ENCODE peak calls at places on chromosomes 13 and 19, in five cellular contexts. One of them, this sample, is unnamed.

GRCh38 chr19:16268676-16269319 is 55.8 kb upstream of the KLF2 start:
- DNase-seq in HepG2: no peak
- DNase-seq in HCT116: no peak
- DNase-seq in SK-N-SH: no peak
- DNase-seq in GM12878: no peak
- DNase-seq in this sample: no peak

GRCh38 chr19:4622695-4623421 is 16.5 kb upstream of the TNFAIP8L1 start:
- DNase-seq in HCT116: no peak
- DNase-seq in GM12878: no peak
- DNase-seq in SK-N-SH: peak
- DNase-seq in HepG2: peak
- DNase-seq in this sample: peak

GRCh38 chr13:98142427-98143156 is at the start of gene FARP1:
- DNase-seq in HCT116: peak
- DNase-seq in GM12878: no peak
- DNase-seq in HepG2: peak
- DNase-seq in SK-N-SH: peak
- DNase-seq in this sample: peak

GRCh38 chr19:5593245-5593962 is 25.7 kb upstream of the TINCR start:
- DNase-seq in GM12878: no peak
- DNase-seq in HCT116: no peak
- DNase-seq in SK-N-SH: peak
- DNase-seq in HepG2: no peak
- DNase-seq in this sample: no peak

GRCh38 chr13:84672616-84673015 is 790.3 kb upstream of the SLITRK1 start:
- DNase-seq in HCT116: no peak
- DNase-seq in SK-N-SH: no peak
- DNase-seq in GM12878: no peak
- DNase-seq in HepG2: no peak
- DNase-seq in this sample: no peak

GRCh38 chr19:53082929-53083328 is 20.3 kb downstream of the ZNF160 start:
- DNase-seq in HCT116: no peak
- DNase-seq in HepG2: no peak
- DNase-seq in SK-N-SH: no peak
- DNase-seq in GM12878: no peak
- DNase-seq in this sample: no peak

GRCh38 chr19:21698215-21698614 is 69.2 kb downstream of the ZNF100 start:
- DNase-seq in GM12878: no peak
- DNase-seq in HCT116: no peak
- DNase-seq in HepG2: peak
- DNase-seq in SK-N-SH: peak
- DNase-seq in this sample: no peak

GRCh38 chr13:42369071-42369795 is 97.3 kb downstream of the AKAP11 start:
- DNase-seq in GM12878: no peak
- DNase-seq in HCT116: no peak
- DNase-seq in SK-N-SH: no peak
- DNase-seq in HepG2: no peak
- DNase-seq in this sample: no peak

GRCh38 chr13:101452519-101453485 is at the start of gene ITGBL1:
- DNase-seq in SK-N-SH: peak
- DNase-seq in HCT116: no peak
- DNase-seq in HepG2: no peak
- DNase-seq in GM12878: no peak
- DNase-seq in this sample: no peak

GRCh38 chr19:18157465-18158063 is 4.6 kb downstream of the PIK3R2 start:
- DNase-seq in HepG2: no peak
- DNase-seq in GM12878: no peak
- DNase-seq in SK-N-SH: peak
- DNase-seq in HCT116: no peak
- DNase-seq in this sample: no peak

GRCh38 chr13:23986619-23987018 is 89.3 kb upstream of the C1QTNF9B start:
- DNase-seq in HepG2: no peak
- DNase-seq in GM12878: no peak
- DNase-seq in SK-N-SH: no peak
- DNase-seq in HCT116: no peak
- DNase-seq in this sample: no peak

GRCh38 chr19:48683349-48683748 is 10.5 kb upstream of the NTN5 start:
- DNase-seq in GM12878: no peak
- DNase-seq in SK-N-SH: no peak
- DNase-seq in HCT116: no peak
- DNase-seq in HepG2: no peak
- DNase-seq in this sample: no peak

GRCh38 chr13:72696590-72696989 is 30.8 kb downstream of the MZT1 start:
- DNase-seq in HepG2: no peak
- DNase-seq in GM12878: no peak
- DNase-seq in HCT116: peak
- DNase-seq in SK-N-SH: peak
- DNase-seq in this sample: no peak

GRCh38 chr19:13033244-13033643 is 38.0 kb downstream of the NFIX start:
- DNase-seq in SK-N-SH: no peak
- DNase-seq in HCT116: no peak
- DNase-seq in GM12878: no peak
- DNase-seq in HepG2: no peak
- DNase-seq in this sample: no peak

GRCh38 chr13:63631006-63631405 is 2215.4 kb upstream of the PCDH20 start:
- DNase-seq in GM12878: no peak
- DNase-seq in SK-N-SH: no peak
- DNase-seq in HepG2: no peak
- DNase-seq in HCT116: no peak
- DNase-seq in this sample: no peak

GRCh38 chr19:19656451-19657396 is 6.8 kb downstream of the ATP13A1 start:
- DNase-seq in HCT116: no peak
- DNase-seq in SK-N-SH: peak
- DNase-seq in GM12878: no peak
- DNase-seq in HepG2: no peak
- DNase-seq in this sample: peak

GRCh38 chr13:103067751-103068563 is 1.7 kb upstream of the SLC10A2 start:
- DNase-seq in GM12878: peak
- DNase-seq in HCT116: no peak
- DNase-seq in SK-N-SH: no peak
- DNase-seq in HepG2: no peak
- DNase-seq in this sample: no peak

GRCh38 chr13:99577934-99578917 is 77.0 kb downstream of the TM9SF2 start:
- DNase-seq in HepG2: peak
- DNase-seq in GM12878: no peak
- DNase-seq in SK-N-SH: no peak
- DNase-seq in HCT116: no peak
- DNase-seq in this sample: no peak

GRCh38 chr13:32530841-32531253 is 7.7 kb downstream of the N4BP2L2 start:
- DNase-seq in GM12878: peak
- DNase-seq in HCT116: no peak
- DNase-seq in SK-N-SH: no peak
- DNase-seq in HepG2: no peak
- DNase-seq in this sample: no peak

GRCh38 chr19:30064021-30064699 is 122.1 kb downstream of the URI1 start:
- DNase-seq in HepG2: no peak
- DNase-seq in GM12878: no peak
- DNase-seq in HCT116: no peak
- DNase-seq in SK-N-SH: no peak
- DNase-seq in this sample: no peak

GRCh38 chr13:110829486-110829885 is 85.4 kb downstream of the ANKRD10 start:
- DNase-seq in HepG2: no peak
- DNase-seq in SK-N-SH: no peak
- DNase-seq in HCT116: no peak
- DNase-seq in GM12878: no peak
- DNase-seq in this sample: no peak

GRCh38 chr13:67299731-67300130 is 69.6 kb upstream of the PCDH9 start:
- DNase-seq in SK-N-SH: no peak
- DNase-seq in HepG2: no peak
- DNase-seq in GM12878: no peak
- DNase-seq in HCT116: no peak
- DNase-seq in this sample: no peak

GRCh38 chr13:96490590-96490989 is 400.7 kb downstream of the HS6ST3 start:
- DNase-seq in SK-N-SH: no peak
- DNase-seq in HepG2: no peak
- DNase-seq in GM12878: no peak
- DNase-seq in HCT116: no peak
- DNase-seq in this sample: no peak

GRCh38 chr13:112065867-112066623 is 904 bp upstream of the SOX1 start:
- DNase-seq in HCT116: no peak
- DNase-seq in GM12878: no peak
- DNase-seq in HepG2: no peak
- DNase-seq in SK-N-SH: no peak
- DNase-seq in this sample: no peak

GRCh38 chr19:16012552-16012951 is 63.7 kb upstream of the TPM4 start:
- DNase-seq in GM12878: no peak
- DNase-seq in HepG2: no peak
- DNase-seq in HCT116: no peak
- DNase-seq in SK-N-SH: no peak
- DNase-seq in this sample: no peak

GRCh38 chr13:40476175-40476958 is 190.1 kb downstream of the FOXO1 start:
- DNase-seq in HepG2: peak
- DNase-seq in HCT116: no peak
- DNase-seq in GM12878: no peak
- DNase-seq in SK-N-SH: no peak
- DNase-seq in this sample: no peak

GRCh38 chr19:15253076-15253475 is 20.8 kb upstream of the EPHX3 start:
- DNase-seq in SK-N-SH: no peak
- DNase-seq in HepG2: no peak
- DNase-seq in GM12878: no peak
- DNase-seq in HCT116: no peak
- DNase-seq in this sample: no peak

GRCh38 chr19:47447470-47448359 is 24.0 kb downstream of the SLC8A2 start:
- DNase-seq in HepG2: peak
- DNase-seq in GM12878: no peak
- DNase-seq in HCT116: peak
- DNase-seq in SK-N-SH: peak
- DNase-seq in this sample: peak
- TF ChIP-seq SIN3A in HepG2: no peak
- TF ChIP-seq SIN3A in GM12878: no peak
- TF ChIP-seq SIN3A in HCT116: no peak
- TF ChIP-seq SIN3A in SK-N-SH: no peak
- TF ChIP-seq SIN3A in this sample: no peak

GRCh38 chr13:27194209-27194608 is 22.6 kb upstream of the USP12 start:
- DNase-seq in HepG2: no peak
- DNase-seq in SK-N-SH: no peak
- DNase-seq in HCT116: no peak
- DNase-seq in GM12878: no peak
- DNase-seq in this sample: no peak

GRCh38 chr13:27192896-27193295 is 21.3 kb upstream of the USP12 start:
- DNase-seq in GM12878: no peak
- DNase-seq in SK-N-SH: no peak
- DNase-seq in HepG2: no peak
- DNase-seq in HCT116: no peak
- DNase-seq in this sample: no peak

GRCh38 chr13:27200413-27201066 is 28.9 kb upstream of the USP12 start:
- DNase-seq in GM12878: no peak
- DNase-seq in HCT116: no peak
- DNase-seq in SK-N-SH: no peak
- DNase-seq in HepG2: no peak
- DNase-seq in this sample: no peak

GRCh38 chr13:27199691-27200090 is 28.1 kb upstream of the USP12 start:
- DNase-seq in HepG2: no peak
- DNase-seq in HCT116: no peak
- DNase-seq in GM12878: no peak
- DNase-seq in SK-N-SH: no peak
- DNase-seq in this sample: no peak

DNA sequence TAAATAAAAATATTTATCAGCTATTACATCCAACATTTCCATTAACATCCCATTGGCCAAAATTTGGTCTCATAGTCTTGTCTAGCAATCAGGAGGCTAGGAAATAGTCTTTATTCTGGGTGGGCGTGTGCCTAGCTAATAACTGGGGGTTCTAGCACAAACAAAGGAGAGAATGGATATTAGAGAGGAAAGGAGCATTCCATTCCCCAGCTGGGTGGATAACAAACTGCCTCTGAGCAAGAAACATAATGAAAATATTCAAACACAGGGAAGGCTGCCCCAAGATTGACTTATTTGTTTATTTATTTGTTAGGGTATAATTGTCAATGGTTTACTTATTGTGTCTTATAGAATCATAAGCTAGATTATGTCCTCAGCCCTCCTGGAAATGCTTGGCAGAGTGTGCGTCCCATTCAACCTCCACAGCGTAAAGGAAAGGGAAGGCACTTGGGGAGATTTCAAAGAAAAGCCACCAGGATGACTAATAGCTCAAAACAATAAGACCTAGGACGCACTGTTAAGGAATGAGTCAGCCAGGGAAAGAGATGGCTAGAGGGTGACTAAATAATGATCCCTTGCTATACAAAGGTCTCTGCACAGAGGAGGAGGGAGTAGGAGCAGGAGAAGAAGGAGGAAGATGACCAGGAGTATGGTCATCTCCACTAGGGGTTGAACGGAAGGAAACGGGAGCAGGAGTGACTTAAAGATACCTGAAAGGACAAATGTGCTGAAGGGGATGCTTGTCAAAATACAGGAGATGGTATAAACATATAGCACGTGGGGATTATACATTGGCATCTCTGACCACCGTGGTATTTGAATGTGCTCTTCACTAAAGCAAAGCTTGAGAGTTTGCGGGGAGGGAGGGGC is 23.5 kb upstream of the USP12 start:
- DNase-seq in GM12878: no peak
- DNase-seq in SK-N-SH: no peak
- DNase-seq in HCT116: peak
- DNase-seq in HepG2: no peak
- DNase-seq in this sample: peak
- TF ChIP-seq SIN3A in GM12878: no peak
- TF ChIP-seq SIN3A in SK-N-SH: peak
- TF ChIP-seq SIN3A in HCT116: peak
- TF ChIP-seq SIN3A in HepG2: no peak
- TF ChIP-seq SIN3A in this sample: no peak

DNA sequence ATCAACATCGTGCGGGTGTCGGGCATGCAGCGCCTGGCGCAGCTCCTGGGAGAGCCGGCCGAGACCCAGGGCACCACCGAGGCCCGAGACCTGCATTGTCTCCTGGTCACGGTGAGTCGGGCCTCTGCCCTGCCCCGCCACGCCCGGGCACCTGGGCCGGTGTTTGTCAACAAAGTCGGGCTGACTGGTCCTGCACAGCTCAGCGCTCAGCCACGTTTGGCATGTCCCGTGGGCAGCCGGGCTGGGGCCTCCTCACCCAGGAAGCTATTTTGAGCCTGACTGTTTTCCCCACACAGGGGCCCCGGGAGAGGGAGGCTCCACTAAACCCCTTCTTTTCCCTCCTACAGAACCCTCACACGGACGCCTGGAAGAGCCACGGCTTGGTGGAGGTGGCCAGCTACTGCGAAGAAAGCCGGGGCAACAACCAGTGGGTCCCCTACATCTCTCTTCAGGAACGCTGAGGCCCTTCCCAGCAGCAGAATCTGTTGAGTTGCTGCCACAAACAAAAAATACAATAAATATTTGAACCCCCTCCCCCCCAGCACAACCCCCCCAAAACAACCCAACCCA is 1.3 kb downstream of the GADD45B start:
- DNase-seq in HCT116: no peak
- DNase-seq in GM12878: no peak
- DNase-seq in HepG2: no peak
- DNase-seq in SK-N-SH: no peak
- DNase-seq in this sample: no peak
- TF ChIP-seq SIN3A in HCT116: peak
- TF ChIP-seq SIN3A in GM12878: no peak
- TF ChIP-seq SIN3A in HepG2: no peak
- TF ChIP-seq SIN3A in SK-N-SH: no peak
- TF ChIP-seq SIN3A in this sample: no peak

GRCh38 chr19:34936184-34936583 is 9.5 kb downstream of the ZNF30 start:
- DNase-seq in HepG2: no peak
- DNase-seq in SK-N-SH: no peak
- DNase-seq in HCT116: no peak
- DNase-seq in GM12878: no peak
- DNase-seq in this sample: no peak

GRCh38 chr19:34926685-34927375 is at the start of gene ZNF30:
- DNase-seq in HepG2: peak
- DNase-seq in HCT116: peak
- DNase-seq in GM12878: peak
- DNase-seq in SK-N-SH: peak
- DNase-seq in this sample: peak

GRCh38 chr19:34932494-34932893 is 5.8 kb downstream of the ZNF30 start:
- DNase-seq in HCT116: no peak
- DNase-seq in SK-N-SH: no peak
- DNase-seq in HepG2: no peak
- DNase-seq in GM12878: no peak
- DNase-seq in this sample: no peak
- TF ChIP-seq SIN3A in HCT116: no peak
- TF ChIP-seq SIN3A in SK-N-SH: no peak
- TF ChIP-seq SIN3A in HepG2: no peak
- TF ChIP-seq SIN3A in GM12878: no peak
- TF ChIP-seq SIN3A in this sample: no peak